ENCODE peak calls at places on chromosomes 1 and 21, in four cellular contexts. H is A549; P is CD8-positive, alpha-beta memory T cell; U is IMR-90. A is an unnamed sample. For H3K4me1, the result is how much of the 10 kb centered on the place peaks cover.

GRCh38 chr1:223556414-223557124 is 108.9 kb downstream of the CAPN8 start:
- DNase-seq in H (peak), P (no peak), U (peak), A (peak)

GRCh38 chr1:13828454-13829151 is 128.6 kb downstream of the PRDM2 start:
- DNase-seq in H (peak), P (no peak), U (no peak), A (peak)

GRCh38 chr21:28550057-28550825 is 442.4 kb downstream of the LTN1 start:
- DNase-seq in H (no peak), P (no peak), U (peak), A (no peak)

GRCh38 chr1:3320246-3321152 is 134.0 kb upstream of the ARHGEF16 start:
- DNase-seq in H (no peak), P (no peak), U (peak), A (no peak)

GRCh38 chr1:228810385-228810784 is 75.1 kb downstream of the RHOU start:
- DNase-seq in H (no peak), P (no peak), U (no peak), A (no peak)

GRCh38 chr1:26996024-26996423 is 2.5 kb downstream of the TRNP1 start:
- DNase-seq in H (no peak), P (no peak), U (peak), A (no peak)

GRCh38 chr1:228226141-228226874 is 18.5 kb downstream of the OBSCN start:
- DNase-seq in H (no peak), P (no peak), U (no peak), A (no peak)

GRCh38 chr1:107965112-107965991 is at the start of gene VAV3:
- DNase-seq in H (peak), P (peak), U (peak), A (peak)

GRCh38 chr1:200731654-200732332 is 6.9 kb upstream of the CAMSAP2 start:
- DNase-seq in H (no peak), P (no peak), U (no peak), A (no peak)

GRCh38 chr1:87278791-87279190 is 49.9 kb upstream of the LMO4 start:
- DNase-seq in H (no peak), P (no peak), U (peak), A (no peak)

GRCh38 chr1:32883338-32883737 is 3.0 kb upstream of the HPCA start:
- DNase-seq in H (no peak), P (no peak), U (no peak), A (no peak)

GRCh38 chr1:1286313-1287261 is 6.4 kb downstream of the SCNN1D start:
- DNase-seq in H (no peak), P (no peak), U (no peak), A (no peak)

GRCh38 chr1:38576241-38576640 is 283.3 kb downstream of the RRAGC start:
- DNase-seq in H (no peak), P (no peak), U (no peak), A (no peak)

GRCh38 chr1:179079113-179079761 is 2.6 kb upstream of the TOR3A start:
- DNase-seq in H (peak), P (peak), U (peak), A (peak)

GRCh38 chr1:177732178-177732577 is 237.7 kb downstream of the SEC16B start:
- DNase-seq in H (no peak), P (no peak), U (no peak), A (no peak)

GRCh38 chr21:17746920-17747319 is 72.2 kb downstream of the C21orf91 start:
- DNase-seq in H (no peak), P (no peak), U (no peak), A (no peak)

GRCh38 chr1:109365642-109366204 is 32.0 kb downstream of the SORT1 start:
- DNase-seq in H (no peak), P (no peak), U (no peak), A (no peak)

GRCh38 chr1:43056981-43057391 is 98.3 kb upstream of the SLC2A1 start:
- DNase-seq in H (no peak), P (no peak), U (peak), A (no peak)

GRCh38 chr1:155177192-155177917 is 3.7 kb downstream of the TRIM46 start:
- DNase-seq in H (no peak), P (no peak), U (no peak), A (no peak)

GRCh38 chr1:116835161-116835560 is 74.6 kb upstream of the PTGFRN start:
- DNase-seq in H (no peak), P (no peak), U (no peak), A (no peak)

GRCh38 chr1:68570859-68571258 is 74.0 kb upstream of the DEPDC1 start:
- DNase-seq in H (no peak), P (no peak), U (no peak), A (no peak)

GRCh38 chr1:11158720-11159321 is 30.3 kb upstream of the ANGPTL7 start:
- DNase-seq in H (no peak), P (no peak), U (peak), A (no peak)

GRCh38 chr1:201025571-201026002 is 2.1 kb upstream of the KIF21B start:
- DNase-seq in H (peak), P (no peak), U (peak), A (no peak)

GRCh38 chr21:44920694-44921604 is at the start of gene ITGB2:
- DNase-seq in H (no peak), P (peak), U (no peak), A (no peak)

GRCh38 chr1:115624859-115625258 is 16.9 kb upstream of the VANGL1 start:
- DNase-seq in H (no peak), P (no peak), U (no peak), A (no peak)

GRCh38 chr1:107525146-107525545 is 384.3 kb downstream of the NTNG1 start:
- DNase-seq in H (no peak), P (no peak), U (no peak), A (no peak)

GRCh38 chr1:116906812-116907211 is 2.9 kb upstream of the PTGFRN start:
- DNase-seq in H (no peak), P (no peak), U (no peak), A (no peak)

GRCh38 chr1:158607296-158607695 is 2.2 kb downstream of the OR10Z1 start:
- DNase-seq in H (no peak), P (no peak), U (no peak), A (no peak)

GRCh38 chr21:42711667-42712066 is 58.2 kb downstream of the PDE9A start:
- DNase-seq in H (no peak), P (no peak), U (no peak), A (no peak)

GRCh38 chr1:10622896-10623295 is 148.1 kb downstream of the PEX14 start:
- DNase-seq in H (no peak), P (no peak), U (no peak), A (no peak)

GRCh38 chr1:202622388-202622787 is 87.9 kb downstream of the SYT2 start:
- DNase-seq in H (no peak), P (no peak), U (no peak), A (no peak)

GRCh38 chr1:202624088-202624780 is 86.0 kb downstream of the SYT2 start:
- DNase-seq in H (no peak), P (no peak), U (no peak), A (no peak)

GRCh38 chr1:202623075-202623474 is 87.2 kb downstream of the SYT2 start:
- DNase-seq in H (no peak), P (no peak), U (peak), A (peak)

GRCh38 chr1:202619528-202619927 is 90.7 kb downstream of the SYT2 start:
- DNase-seq in H (no peak), P (no peak), U (no peak), A (no peak)

GRCh38 chr1:202621446-202621845 is 88.8 kb downstream of the SYT2 start:
- DNase-seq in H (no peak), P (no peak), U (no peak), A (no peak)
- H3K4me1 ChIP-seq in H (under half), P (under half), U (under half), A (under half)

DNA sequence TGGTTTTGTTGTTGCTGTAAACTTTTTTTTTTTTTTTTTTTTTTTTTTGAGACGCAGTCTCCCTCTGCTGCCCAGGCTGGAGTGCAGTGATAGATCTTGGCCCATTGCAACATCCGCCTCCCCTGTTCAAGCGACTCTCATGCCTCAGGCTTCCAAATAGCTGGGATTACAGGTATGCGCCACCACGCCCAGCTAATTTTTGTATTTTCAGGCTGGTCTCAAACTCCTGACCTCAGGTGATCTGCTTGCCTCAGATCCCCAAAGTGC is 78.9 kb upstream of the SLC45A1 start:
- DNase-seq in H (no peak), P (no peak), U (peak), A (no peak)
- H3K27ac ChIP-seq in H (peak), P (no peak), U (peak), A (no peak)

DNA sequence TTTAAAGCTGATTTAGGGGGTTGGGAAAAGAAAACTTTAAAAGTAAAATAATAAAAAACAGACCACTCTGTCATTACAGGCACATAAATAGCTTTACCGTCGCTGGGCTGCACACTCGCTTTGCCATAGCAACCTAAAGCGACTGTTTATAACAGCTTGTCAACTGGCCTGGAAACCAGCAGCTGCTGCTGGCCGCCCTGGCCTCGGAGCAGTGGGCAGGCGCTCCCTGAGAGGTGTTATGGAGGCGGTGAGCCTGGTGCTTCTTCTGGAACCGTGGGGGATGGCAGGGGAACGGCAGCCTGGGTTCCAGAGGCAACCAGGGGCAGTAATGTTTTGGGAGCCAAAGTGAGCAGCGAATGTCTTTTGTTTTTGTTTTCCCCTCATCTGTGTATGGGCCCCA is 45.7 kb downstream of the ATP2B4 start:
- DNase-seq in H (no peak), P (peak), U (peak), A (no peak)
- H3K4me1 ChIP-seq in H (under half), P (half or more), U (half or more), A (under half)

DNA sequence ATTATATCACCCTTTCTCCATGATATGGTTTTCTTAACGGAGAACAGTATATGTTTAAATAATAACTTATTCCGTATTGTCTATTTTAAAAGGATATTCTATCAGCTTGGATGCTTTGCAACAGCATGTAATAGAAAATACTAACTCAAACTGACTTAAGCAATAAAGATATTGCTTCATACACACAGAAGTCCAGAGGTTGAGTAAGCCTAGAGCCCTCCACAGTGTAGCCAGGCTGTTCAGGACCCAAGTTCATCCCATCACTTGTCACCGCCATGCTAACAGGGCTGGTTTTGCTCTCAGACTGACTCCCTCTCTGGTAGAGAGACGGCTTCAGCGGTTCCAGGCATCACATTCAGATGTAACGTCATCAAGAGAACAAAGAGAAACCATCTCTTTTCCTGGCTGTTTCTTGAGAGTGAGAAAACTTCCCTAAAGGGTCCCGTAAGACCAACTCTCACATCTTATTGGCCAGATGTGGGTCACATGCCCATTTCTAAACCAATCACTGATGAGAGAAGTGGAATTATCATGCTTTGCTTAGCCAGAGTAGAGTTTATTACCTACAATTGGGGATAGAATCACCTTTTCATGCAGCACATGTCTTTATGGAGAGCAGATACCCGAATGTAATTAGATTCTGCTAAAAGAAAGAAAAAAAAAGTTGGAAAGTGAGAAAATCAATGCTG is 54.2 kb downstream of the LYPLAL1 start:
- DNase-seq in H (no peak), P (no peak), U (no peak), A (no peak)
- H3K27ac ChIP-seq in H (no peak), P (no peak), U (no peak), A (no peak)